ENCODE peak calls at places on chromosomes 12 and 14, in six cellular contexts. J is sigmoid colon, Q is esophagus muscularis mucosa, L is transverse colon, R is suprapubic skin, D is stomach. O is an unnamed sample. For H3K4me1 and H3K36me3, the result is how much of the 10 kb centered on the place peaks cover.

GRCh38 chr14:101066826-101067508 is 163.4 kb upstream of the RTL1 start:
- DNase-seq in J (peak), Q (no peak), L (peak), R (peak), D (no peak), O (peak)

GRCh38 chr14:22225526-22226133 is 363.4 kb downstream of the DAD1 start:
- DNase-seq in J (no peak), Q (no peak), L (no peak), R (no peak), D (no peak), O (no peak)

GRCh38 chr12:52195065-52195730 is 3.4 kb upstream of the KRT80 start:
- DNase-seq in J (no peak), Q (no peak), L (no peak), R (no peak), D (no peak), O (no peak)

GRCh38 chr14:70655110-70655826 is 13.6 kb downstream of the TTC9 start:
- DNase-seq in J (no peak), Q (no peak), L (peak), R (no peak), D (peak), O (no peak)

GRCh38 chr12:48861111-48861510 is 4.6 kb downstream of the RND1 start:
- DNase-seq in J (no peak), Q (no peak), L (no peak), R (no peak), D (no peak), O (no peak)

GRCh38 chr12:87618199-87618598 is 411.0 kb downstream of the C12orf50 start:
- DNase-seq in J (no peak), Q (no peak), L (no peak), R (no peak), D (no peak), O (no peak)

GRCh38 chr12:53298154-53298553 is 1.3 kb upstream of the MYG1 start:
- DNase-seq in J (no peak), Q (no peak), L (no peak), R (no peak), D (no peak), O (no peak)

GRCh38 chr14:75831971-75832370 is 149.8 kb downstream of the TGFB3 start:
- DNase-seq in J (no peak), Q (no peak), L (no peak), R (no peak), D (peak), O (no peak)

GRCh38 chr14:68663385-68664076 is 129.3 kb downstream of the ZFP36L1 start:
- DNase-seq in J (peak), Q (no peak), L (no peak), R (no peak), D (no peak), O (no peak)

GRCh38 chr14:34302654-34303053 is 159.4 kb downstream of the SPTSSA start:
- DNase-seq in J (no peak), Q (no peak), L (peak), R (no peak), D (no peak), O (no peak)

GRCh38 chr14:78152246-78153068 is 17.7 kb upstream of the NRXN3 start:
- DNase-seq in J (no peak), Q (no peak), L (no peak), R (no peak), D (no peak), O (no peak)

GRCh38 chr14:49594347-49595089 is 4.2 kb upstream of the LRR1 start:
- DNase-seq in J (no peak), Q (no peak), L (peak), R (no peak), D (no peak), O (no peak)

GRCh38 chr14:27228053-27228452 is 630.2 kb upstream of the NOVA1 start:
- DNase-seq in J (no peak), Q (no peak), L (no peak), R (no peak), D (no peak), O (no peak)

GRCh38 chr14:97219356-97220017 is 422.3 kb downstream of the VRK1 start:
- DNase-seq in J (no peak), Q (peak), L (no peak), R (no peak), D (no peak), O (no peak)

GRCh38 chr12:67356400-67356799 is 87.2 kb downstream of the CAND1 start:
- DNase-seq in J (no peak), Q (no peak), L (no peak), R (no peak), D (no peak), O (no peak)

GRCh38 chr14:66610154-66610563 is 102.2 kb downstream of the GPHN start:
- DNase-seq in J (no peak), Q (no peak), L (no peak), R (no peak), D (no peak), O (no peak)

GRCh38 chr14:95294834-95295599 is 24.7 kb downstream of the CLMN start:
- DNase-seq in J (no peak), Q (no peak), L (peak), R (no peak), D (peak), O (no peak)

GRCh38 chr14:34785223-34786006 is 71.0 kb upstream of the CFL2 start:
- DNase-seq in J (no peak), Q (no peak), L (no peak), R (no peak), D (no peak), O (no peak)

GRCh38 chr14:102668291-102668873 is 75.9 kb downstream of the RCOR1 start:
- DNase-seq in J (no peak), Q (no peak), L (no peak), R (no peak), D (no peak), O (no peak)

GRCh38 chr14:32203928-32204357 is 874 bp upstream of the RNU6-8 start:
- DNase-seq in J (peak), Q (no peak), L (peak), R (no peak), D (no peak), O (no peak)

GRCh38 chr12:12645485-12645884 is 33.8 kb downstream of the CREBL2 start:
- DNase-seq in J (no peak), Q (no peak), L (peak), R (no peak), D (no peak), O (no peak)

GRCh38 chr12:103495783-103496456 is at the start of gene C12orf42:
- DNase-seq in J (no peak), Q (no peak), L (peak), R (no peak), D (no peak), O (no peak)

GRCh38 chr14:50353126-50353525 is 41.0 kb downstream of the DMAC2L start:
- DNase-seq in J (no peak), Q (no peak), L (no peak), R (no peak), D (no peak), O (no peak)

GRCh38 chr12:65470261-65470660 is 191.8 kb downstream of the MSRB3 start:
- DNase-seq in J (no peak), Q (no peak), L (no peak), R (no peak), D (no peak), O (no peak)

GRCh38 chr14:101836131-101836530 is 74.6 kb downstream of the PPP2R5C start:
- DNase-seq in J (peak), Q (no peak), L (no peak), R (no peak), D (no peak), O (no peak)

GRCh38 chr12:95129115-95129514 is 55.7 kb upstream of the NR2C1 start:
- DNase-seq in J (no peak), Q (no peak), L (no peak), R (no peak), D (no peak), O (no peak)

GRCh38 chr14:101476931-101477553 is 84.3 kb upstream of the DIO3 start:
- DNase-seq in J (peak), Q (no peak), L (peak), R (peak), D (peak), O (no peak)

GRCh38 chr14:102523200-102524025 is 13.8 kb upstream of the ANKRD9 start:
- DNase-seq in J (no peak), Q (no peak), L (peak), R (no peak), D (no peak), O (no peak)

DNA sequence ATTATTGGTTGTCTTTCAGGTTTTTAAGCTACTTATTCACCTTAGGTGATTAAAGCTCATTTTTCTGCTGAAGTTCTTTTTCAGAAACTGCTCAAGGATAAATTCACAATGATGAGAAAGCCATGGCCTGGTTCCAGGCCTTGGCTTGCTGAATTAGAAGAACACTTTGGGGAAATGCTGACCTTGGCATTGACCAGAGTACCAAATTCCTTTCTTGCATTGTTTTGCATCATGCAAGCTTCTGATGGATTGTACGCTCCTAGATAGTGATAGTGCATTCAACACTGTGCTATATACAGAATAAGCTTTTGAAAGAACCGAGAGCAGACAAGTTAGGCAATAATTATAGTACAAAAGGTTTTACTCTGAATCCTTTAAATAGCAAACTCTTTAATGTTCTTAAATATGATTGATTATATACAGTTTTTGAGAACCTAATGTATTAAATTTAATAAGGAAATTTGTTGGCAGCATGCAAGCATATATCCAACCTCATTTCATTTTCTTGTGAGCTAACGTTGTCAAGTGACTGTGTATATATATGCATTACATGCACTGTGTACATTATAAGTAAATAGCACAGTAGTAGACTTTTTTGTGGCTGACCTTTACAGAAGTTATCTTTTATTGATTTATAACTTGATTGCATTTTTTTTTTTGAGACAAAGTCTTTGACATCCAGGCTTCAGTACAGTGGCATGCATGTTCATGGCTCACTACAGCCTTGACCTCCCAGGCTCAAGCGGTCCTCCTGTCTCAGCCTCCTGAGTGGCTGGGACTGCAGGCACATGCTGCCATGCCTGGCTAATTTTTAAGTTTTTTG is 99.2 kb downstream of the DIP2B start:
- DNase-seq in J (no peak), Q (no peak), L (no peak), R (no peak), D (no peak), O (peak)
- TF ChIP-seq EP300 in J (no peak), Q (no peak), L (no peak), R (no peak), D (no peak), O (peak)

DNA sequence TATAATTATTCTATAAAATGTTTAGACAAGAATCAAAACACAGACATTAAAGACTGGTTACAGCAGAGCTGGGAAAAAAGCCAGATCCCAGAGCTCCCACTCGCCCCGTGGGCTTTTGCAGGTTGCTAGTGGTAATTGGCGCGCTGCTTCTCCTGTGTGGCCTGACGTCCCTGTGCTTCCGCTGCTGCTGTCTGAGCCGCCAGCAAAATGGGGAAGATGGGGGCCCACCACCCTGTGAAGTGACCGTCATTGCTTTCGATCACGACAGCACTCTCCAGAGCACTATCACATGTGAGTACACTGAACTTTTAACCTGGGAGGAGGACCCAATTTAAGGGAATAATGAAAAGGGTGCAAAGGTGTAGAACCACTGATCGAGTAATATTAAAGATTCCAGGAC is 7.5 kb downstream of the TMEM52B start:
- DNase-seq in J (peak), Q (peak), L (peak), R (no peak), D (peak), O (no peak)
- H3K4me1 ChIP-seq in J (under half), Q (half or more), L (under half), R (under half), D (under half), O (under half)

GRCh38 chr12:56636675-56637540 is 6.8 kb upstream of the BAZ2A start:
- DNase-seq in J (peak), Q (peak), L (peak), R (peak), D (peak), O (peak)

GRCh38 chr12:56635539-56636117 is 5.5 kb upstream of the BAZ2A start:
- DNase-seq in J (no peak), Q (no peak), L (no peak), R (no peak), D (no peak), O (no peak)

GRCh38 chr12:56634837-56635538 is 4.9 kb upstream of the BAZ2A start:
- DNase-seq in J (peak), Q (peak), L (peak), R (peak), D (peak), O (peak)

GRCh38 chr12:56636118-56636674 is 6.1 kb upstream of the BAZ2A start:
- DNase-seq in J (peak), Q (peak), L (peak), R (peak), D (peak), O (peak)

DNA sequence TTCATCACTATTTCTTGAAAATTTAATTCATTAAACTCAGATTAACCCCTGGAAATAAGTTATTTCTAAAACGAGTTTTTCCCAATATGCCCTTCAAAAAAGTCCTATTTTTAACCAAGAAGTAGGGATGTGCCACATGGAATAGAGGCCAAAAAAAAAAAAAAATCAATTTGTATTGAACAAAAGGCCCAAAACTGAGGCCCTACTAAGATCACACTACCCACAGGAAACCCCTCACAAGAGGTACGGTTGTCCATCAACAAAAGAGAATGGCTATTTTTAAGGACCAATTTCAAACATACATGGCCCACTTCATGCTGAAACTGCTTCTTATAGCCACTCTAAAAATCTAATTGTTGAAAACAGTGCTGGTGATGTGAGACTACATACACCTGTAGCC is 7.5 kb upstream of the BAZ2A start:
- DNase-seq in J (no peak), Q (no peak), L (no peak), R (no peak), D (no peak), O (no peak)
- H3K36me3 ChIP-seq in J (under half), Q (half or more), L (under half), R (half or more), D (half or more), O (half or more)

GRCh38 chr12:19916982-19917381 is 451.4 kb upstream of the PDE3A start:
- DNase-seq in J (no peak), Q (no peak), L (no peak), R (no peak), D (no peak), O (no peak)

GRCh38 chr12:19916193-19916498 is 452.2 kb upstream of the PDE3A start:
- DNase-seq in J (no peak), Q (no peak), L (no peak), R (no peak), D (no peak), O (no peak)

GRCh38 chr12:19912996-19913395 is 455.3 kb upstream of the PDE3A start:
- DNase-seq in J (no peak), Q (no peak), L (peak), R (no peak), D (no peak), O (no peak)

GRCh38 chr12:19910681-19911080 is 457.7 kb upstream of the PDE3A start:
- DNase-seq in J (no peak), Q (no peak), L (no peak), R (no peak), D (no peak), O (no peak)

DNA sequence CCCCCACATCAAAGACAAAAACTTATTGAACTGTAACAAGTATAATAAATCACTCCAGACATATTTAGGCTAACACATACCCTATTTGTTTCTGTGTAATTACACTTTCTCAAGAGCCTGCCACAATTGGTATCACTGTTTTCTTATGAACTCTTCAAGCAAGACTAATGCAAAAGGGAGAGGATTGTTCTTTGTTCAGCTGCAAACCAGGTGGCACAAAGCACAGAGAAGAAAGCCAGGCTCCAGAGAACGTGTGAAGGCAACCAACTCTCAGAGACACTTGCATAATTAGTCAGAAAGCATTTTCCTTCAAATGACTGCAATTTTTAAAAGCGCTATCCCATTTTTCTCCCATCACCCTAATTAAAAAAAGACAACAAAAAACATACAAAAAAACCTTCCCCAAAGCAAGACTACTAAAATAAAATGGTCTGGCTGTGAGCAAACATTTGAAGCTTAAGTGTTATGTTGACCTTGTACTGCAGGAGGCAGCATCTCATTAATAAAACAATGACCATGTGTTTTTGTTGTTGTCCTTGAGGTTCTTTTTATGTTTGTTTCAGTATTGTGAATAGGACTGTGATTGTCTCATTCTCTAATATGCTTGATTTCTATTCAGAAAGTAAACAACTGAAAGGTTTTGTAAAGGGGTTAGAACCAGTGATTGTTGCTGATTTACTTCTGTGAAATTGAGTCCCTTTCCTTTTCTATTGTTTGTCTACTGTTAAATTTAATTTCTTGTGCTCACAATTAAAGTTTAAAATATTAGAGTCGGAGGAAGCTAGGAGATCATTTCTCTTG is 452.7 kb upstream of the PDE3A start:
- DNase-seq in J (no peak), Q (no peak), L (no peak), R (no peak), D (no peak), O (peak)
- TF ChIP-seq EP300 in J (no peak), Q (no peak), L (no peak), R (no peak), D (no peak), O (no peak)

GRCh38 chr14:64915025-64915424 is 770 bp downstream of the CHURC1 start:
- DNase-seq in J (no peak), Q (no peak), L (no peak), R (no peak), D (no peak), O (no peak)
- H3K4me1 ChIP-seq in J (under half), Q (half or more), L (under half), R (under half), D (under half), O (under half)

GRCh38 chr12:124375789-124376175 is 80.9 kb downstream of the RFLNA start:
- DNase-seq in J (no peak), Q (no peak), L (no peak), R (no peak), D (no peak), O (no peak)
- H3K36me3 ChIP-seq in J (under half), Q (half or more), L (under half), R (half or more), D (half or more), O (under half)

DNA sequence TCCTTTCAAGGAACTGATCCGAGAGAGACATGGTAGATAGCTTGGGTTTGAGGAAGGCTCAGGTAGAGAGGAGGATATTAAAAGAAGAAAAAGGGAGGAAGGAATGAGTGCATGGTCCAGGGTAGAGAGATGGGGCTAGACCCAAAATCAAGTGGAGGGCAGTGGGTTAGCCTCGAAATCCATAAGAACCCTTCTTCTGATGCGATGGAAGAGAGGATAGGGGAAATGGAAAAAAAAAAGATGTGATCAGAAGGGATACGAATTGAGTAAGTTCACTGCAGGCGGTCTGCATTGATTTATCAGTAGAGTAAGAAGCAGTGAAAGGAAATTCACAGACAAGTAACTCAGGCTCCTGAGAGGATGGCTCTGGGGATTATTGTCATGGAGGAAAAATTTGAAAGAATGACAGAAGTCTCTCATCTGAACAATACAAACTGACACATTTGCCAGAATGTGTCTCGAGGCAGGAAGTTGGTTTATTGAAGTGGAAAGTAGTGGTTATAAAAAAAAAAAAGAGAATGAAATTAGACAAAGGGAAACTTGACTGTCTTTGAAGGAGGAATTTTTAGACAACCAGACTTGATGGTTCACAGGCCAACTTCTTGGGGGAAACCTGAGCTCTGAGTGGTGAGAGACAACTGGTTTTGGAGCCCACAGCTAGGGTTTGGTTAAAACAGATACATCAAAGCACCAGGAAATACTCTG is 10.2 kb downstream of the PPFIBP1 start:
- DNase-seq in J (no peak), Q (no peak), L (no peak), R (no peak), D (no peak), O (no peak)
- TF ChIP-seq EP300 in J (no peak), Q (no peak), L (no peak), R (no peak), D (no peak), O (no peak)

GRCh38 chr12:89339531-89339930 is 12.8 kb downstream of the DUSP6 start:
- DNase-seq in J (no peak), Q (no peak), L (no peak), R (no peak), D (no peak), O (no peak)
- H3K4me1 ChIP-seq in J (under half), Q (under half), L (under half), R (under half), D (under half), O (under half)

O was measured in tibial nerve.